ENCODE peak calls at places on chromosome 16, in nine cellular contexts. R is GM19239; E is adrenal gland; T is H7; S is MM.1S; A is stimulated activated CD4-positive, alpha-beta T cell treated with anti-CD3 and anti-CD28 coated beads, TNF-alpha, amount 100 ng/mL, for 4 hours; H is GM13976; M is upper lobe of right lung; U is NCI-H460. I is an unnamed sample.

GRCh38 chr16:58306327-58306726 is 11.5 kb upstream of the PRSS54 start:
- DNase-seq in R (no peak), E (peak; percentile 60), T (no peak), S (peak; percentile 39), A (no peak), H (no peak), M (no peak), U (peak; percentile 16), I (no peak)

GRCh38 chr16:82657239-82657638 is 30.5 kb downstream of the CDH13 start:
- DNase-seq in R (no peak), E (no peak), T (no peak), S (no peak), A (no peak), H (no peak), M (no peak), U (peak; percentile 67), I (no peak)

GRCh38 chr16:10168258-10168657 is 14.0 kb downstream of the GRIN2A start:
- DNase-seq in R (no peak), E (no peak), T (no peak), S (no peak), A (no peak), H (no peak), M (no peak), U (no peak), I (no peak)

GRCh38 chr16:88638323-88639230 is at the start of gene IL17C:
- DNase-seq in R (no peak), E (no peak), T (peak; percentile 89), S (peak; percentile 72), A (no peak), H (no peak), M (no peak), U (no peak), I (no peak)

GRCh38 chr16:65845466-65846209 is 520.9 kb upstream of the CDH5 start:
- DNase-seq in R (no peak), E (no peak), T (no peak), S (no peak), A (no peak), H (no peak), M (no peak), U (peak; percentile 32), I (no peak)

GRCh38 chr16:81889896-81890634 is 111.0 kb downstream of the PLCG2 start:
- DNase-seq in R (peak; percentile 54), E (peak; percentile 68), T (peak; percentile 80), S (peak; percentile 31), A (peak; percentile 14), H (peak; percentile 72), M (no peak), U (peak; percentile 56), I (peak; percentile 25)

GRCh38 chr16:72995151-72995881 is 52.6 kb downstream of the ZFHX3 start:
- DNase-seq in R (no peak), E (no peak), T (peak; percentile 80), S (no peak), A (no peak), H (no peak), M (no peak), U (no peak), I (no peak)

GRCh38 chr16:54340531-54340930 is 53.9 kb upstream of the IRX3 start:
- DNase-seq in R (no peak), E (no peak), T (no peak), S (no peak), A (no peak), H (no peak), M (no peak), U (no peak), I (no peak)

GRCh38 chr16:1297413-1297773 is 12.0 kb upstream of the UBE2I start:
- DNase-seq in R (no peak), E (no peak), T (no peak), S (no peak), A (no peak), H (no peak), M (no peak), U (no peak), I (no peak)

GRCh38 chr16:2088192-2088631 is 40.4 kb downstream of the TSC2 start:
- DNase-seq in R (no peak), E (no peak), T (no peak), S (no peak), A (no peak), H (no peak), M (no peak), U (no peak), I (no peak)

GRCh38 chr16:920722-921121 is 50.1 kb downstream of the LMF1 start:
- DNase-seq in R (no peak), E (peak; percentile 27), T (no peak), S (no peak), A (no peak), H (no peak), M (no peak), U (no peak), I (no peak)